ENCODE peak calls at places on chromosomes 2 and 18, in five cellular contexts. T is right cardiac atrium; Z is adrenal gland; E is CD4-positive, alpha-beta T cell; G is AG04450. U is an unnamed sample.

GRCh38 chr2:161992526-161992925 is 81.5 kb downstream of the DPP4 start:
- DNase-seq in T (no peak), E (peak), G (no peak), Z (no peak), U (no peak)

GRCh38 chr2:232527905-232528470 is 2.0 kb downstream of the CHRND start:
- DNase-seq in G (no peak), T (peak), Z (no peak), E (no peak), U (no peak)

GRCh38 chr2:233681534-233682099 is at the start of gene UGT1A7:
- DNase-seq in Z (peak), E (no peak), G (no peak), T (no peak), U (no peak)

GRCh38 chr2:207819021-207819687 is 49.4 kb upstream of the FZD5 start:
- DNase-seq in T (no peak), E (no peak), G (no peak), Z (no peak), U (no peak)

GRCh38 chr2:184692137-184692734 is 93.9 kb downstream of the ZNF804A start:
- DNase-seq in Z (no peak), G (no peak), T (no peak), E (no peak), U (no peak)

GRCh38 chr2:189751080-189751658 is 11.4 kb downstream of the OSGEPL1 start:
- DNase-seq in T (no peak), Z (peak), G (no peak), E (no peak), U (no peak)

GRCh38 chr2:235769046-235769445 is 275.2 kb downstream of the AGAP1 start:
- DNase-seq in G (no peak), T (no peak), Z (no peak), E (no peak), U (no peak)

GRCh38 chr2:12303181-12304030 is 413.3 kb upstream of the TRIB2 start:
- DNase-seq in E (no peak), T (no peak), G (no peak), Z (peak), U (no peak)

GRCh38 chr2:234135750-234136221 is 85.3 kb downstream of the SPP2 start:
- DNase-seq in E (peak), Z (peak), T (peak), G (peak), U (no peak)

GRCh38 chr2:110173523-110173922 is 31.3 kb downstream of the NPHP1 start:
- DNase-seq in E (no peak), Z (no peak), G (no peak), T (no peak), U (no peak)

GRCh38 chr2:43251171-43251731 is 24.8 kb upstream of the ZFP36L2 start:
- DNase-seq in Z (no peak), T (no peak), G (peak), E (no peak), U (no peak)

GRCh38 chr2:37679072-37679695 is 7.7 kb upstream of the CDC42EP3 start:
- DNase-seq in G (no peak), Z (no peak), E (no peak), T (no peak), U (no peak)

GRCh38 chr18:42574871-42575270 is 540.6 kb downstream of the RIT2 start:
- DNase-seq in E (no peak), G (no peak), T (peak), Z (no peak), U (no peak)

GRCh38 chr18:2656237-2657042 is 914 bp downstream of the SMCHD1 start:
- DNase-seq in Z (peak), G (no peak), E (peak), T (peak), U (peak)

GRCh38 chr18:78986018-78986481 is 6.4 kb downstream of the SALL3 start:
- DNase-seq in Z (peak), E (no peak), G (no peak), T (no peak), U (no peak)

GRCh38 chr2:14743883-14744282 is 111.4 kb downstream of the LRATD1 start:
- DNase-seq in Z (no peak), T (no peak), E (no peak), G (no peak), U (no peak)

GRCh38 chr18:50855976-50856772 is 22.7 kb upstream of the ME2 start:
- DNase-seq in Z (no peak), G (no peak), T (no peak), E (no peak), U (no peak)

GRCh38 chr18:49170145-49170544 is 219.4 kb upstream of the SMAD7 start:
- DNase-seq in G (no peak), Z (no peak), E (no peak), T (no peak), U (no peak)

GRCh38 chr2:232649033-232649432 is 15.6 kb downstream of the EFHD1 start:
- DNase-seq in G (no peak), E (no peak), Z (no peak), T (no peak), U (no peak)

GRCh38 chr2:123644053-123644452 is 381.0 kb upstream of the CNTNAP5 start:
- DNase-seq in E (no peak), Z (no peak), T (no peak), G (no peak), U (no peak)

GRCh38 chr18:22977847-22978701 is 44.9 kb downstream of the RBBP8 start:
- DNase-seq in Z (peak), G (peak), T (no peak), E (no peak), U (peak)

GRCh38 chr18:12750076-12750707 is 47.4 kb downstream of the PSMG2 start:
- DNase-seq in Z (peak), T (no peak), G (no peak), E (no peak), U (no peak)

GRCh38 chr18:48797841-48798255 is 152.9 kb downstream of the SMAD7 start:
- DNase-seq in Z (no peak), G (no peak), T (peak), E (no peak), U (no peak)

GRCh38 chr2:111919794-111920608 is 21.6 kb downstream of the MERTK start:
- DNase-seq in E (no peak), T (peak), G (no peak), Z (peak), U (peak)

GRCh38 chr2:26769501-26769850 is 5.4 kb downstream of the SLC35F6 start:
- DNase-seq in T (peak), Z (no peak), G (no peak), E (no peak), U (no peak)
- H3K27ac ChIP-seq in T (peak), Z (peak), G (no peak), E (no peak), U (peak)

DNA sequence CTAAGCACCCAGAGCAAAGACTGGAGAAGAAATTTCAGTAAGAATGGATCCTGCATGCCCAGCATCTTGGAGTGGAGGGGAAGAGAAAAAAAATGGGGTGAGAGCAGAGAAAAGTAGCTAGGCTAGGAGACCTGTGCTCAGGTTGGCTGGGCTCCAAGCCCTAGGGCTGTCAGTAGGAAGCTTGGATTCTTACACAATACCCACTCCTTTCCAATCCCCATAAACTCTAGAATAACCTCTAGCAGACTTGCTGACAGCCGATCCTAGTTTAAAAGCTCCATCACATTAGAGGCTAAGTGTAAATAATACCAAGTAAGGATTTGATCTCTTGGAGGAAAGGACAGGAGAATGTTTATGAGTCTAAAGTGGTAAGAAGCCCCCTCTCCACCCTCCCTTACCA is 46.2 kb upstream of the NABP1 start:
- DNase-seq in Z (peak), T (no peak), G (no peak), E (no peak), U (no peak)
- H3K27ac ChIP-seq in Z (no peak), T (no peak), G (no peak), E (no peak), U (no peak)

GRCh38 chr18:58697131-58697530 is 25.9 kb downstream of the MALT1 start:
- DNase-seq in G (no peak), Z (no peak), E (no peak), T (no peak), U (no peak)
- H3K27ac ChIP-seq in G (no peak), Z (no peak), E (no peak), T (no peak), U (no peak)

GRCh38 chr18:59657012-59657411 is 40.2 kb downstream of the CCBE1 start:
- DNase-seq in T (no peak), E (no peak), G (no peak), Z (no peak), U (no peak)

GRCh38 chr18:59659486-59660187 is 37.6 kb downstream of the CCBE1 start:
- DNase-seq in Z (no peak), G (no peak), E (no peak), T (no peak), U (no peak)

GRCh38 chr18:59655661-59656060 is 41.6 kb downstream of the CCBE1 start:
- DNase-seq in G (no peak), T (no peak), E (no peak), Z (no peak), U (no peak)

GRCh38 chr18:59660398-59660797 is 36.8 kb downstream of the CCBE1 start:
- DNase-seq in T (no peak), Z (no peak), G (no peak), E (no peak), U (no peak)

GRCh38 chr18:59656488-59656887 is 40.7 kb downstream of the CCBE1 start:
- DNase-seq in E (no peak), Z (no peak), T (no peak), G (no peak), U (no peak)
- H3K27ac ChIP-seq in E (no peak), Z (no peak), T (no peak), G (no peak), U (no peak)

DNA sequence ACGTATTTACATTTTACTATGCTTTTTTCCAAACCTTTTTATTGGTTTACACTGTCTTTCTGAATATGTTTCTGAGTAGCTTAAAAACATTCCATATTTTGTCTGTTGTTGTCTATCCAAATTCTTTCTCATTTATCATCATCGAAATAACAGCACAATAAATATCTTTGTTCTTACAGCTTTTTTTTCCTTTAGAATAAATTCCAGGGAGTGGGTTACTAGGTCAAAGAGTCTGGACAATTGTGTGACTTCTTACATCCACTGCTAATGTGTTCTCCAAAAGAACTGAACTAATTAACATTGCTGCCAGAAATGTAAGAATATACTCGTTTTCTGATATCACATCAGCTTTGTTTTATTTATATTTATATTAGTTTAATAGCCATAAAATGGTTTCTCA is 59.4 kb downstream of the ANKRD44 start:
- DNase-seq in G (no peak), Z (no peak), E (no peak), T (no peak), U (no peak)
- H3K27ac ChIP-seq in G (no peak), Z (no peak), E (no peak), T (no peak), U (no peak)

GRCh38 chr2:134379722-134380121 is 125.8 kb downstream of the MGAT5 start:
- DNase-seq in Z (no peak), E (no peak), T (no peak), G (no peak), U (no peak)

GRCh38 chr2:134375935-134376334 is 122.1 kb downstream of the MGAT5 start:
- DNase-seq in T (no peak), Z (peak), G (no peak), E (no peak), U (peak)

GRCh38 chr2:134377730-134378129 is 123.9 kb downstream of the MGAT5 start:
- DNase-seq in Z (peak), E (no peak), T (no peak), G (no peak), U (no peak)

GRCh38 chr2:134381141-134381540 is 127.3 kb downstream of the MGAT5 start:
- DNase-seq in G (no peak), T (no peak), Z (no peak), E (no peak), U (no peak)

GRCh38 chr2:134379293-134379692 is 125.4 kb downstream of the MGAT5 start:
- DNase-seq in T (no peak), Z (no peak), G (peak), E (no peak), U (no peak)
- H3K27ac ChIP-seq in T (peak), Z (no peak), G (no peak), E (no peak), U (no peak)

DNA sequence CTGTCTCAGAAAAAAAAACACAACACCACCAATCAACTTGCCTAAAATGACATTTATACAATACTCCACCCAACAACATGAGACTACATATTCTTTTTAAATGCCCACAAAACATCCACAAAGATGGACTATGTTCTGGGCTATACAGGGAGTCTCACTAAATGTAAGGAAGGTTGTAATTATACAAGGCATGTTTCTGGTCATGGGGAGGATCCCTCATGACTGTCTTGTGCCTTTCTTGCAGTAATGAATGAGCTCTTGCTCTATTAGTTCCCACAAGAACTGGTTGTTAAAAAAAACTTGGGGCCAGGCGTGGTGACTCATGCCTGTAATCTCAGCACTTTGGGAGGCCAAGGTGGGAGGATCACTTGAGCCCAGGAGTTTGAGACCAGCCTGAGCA is 17.5 kb upstream of the SLC3A1 start:
- DNase-seq in T (no peak), G (no peak), E (no peak), Z (no peak), U (no peak)
- H3K27ac ChIP-seq in T (no peak), G (no peak), E (no peak), Z (no peak), U (no peak)

U was measured in caudate nucleus.